ENCODE peak calls at places on chromosomes 6 and 20, in seven cellular contexts. T is stimulated activated naive CD8-positive, alpha-beta T cell treated with anti-CD3 and anti-CD28 coated beads, Interleukin-15, Interleukin-2, amounts not matched to agents 100 U/mL and 50 U/mL, for 24 hours; I is HT-29; A is fibroblast of gingiva; X is fibroblast of the aortic adventitia; C is stimulated activated CD8-positive, alpha-beta memory T cell treated with anti-CD3 and anti-CD28 coated beads, Interleukin-15, amount 100 ng/mL, for 24 hours; H is SW480. M is an unnamed sample.

GRCh38 chr6:74068945-74069570 is 373.1 kb downstream of the CD109 start:
- DNase-seq in T (no peak), I (no peak), A (peak), X (peak), C (no peak), H (no peak), M (no peak)

GRCh38 chr6:37324131-37325033 is 29.4 kb upstream of the RNF8 start:
- DNase-seq in T (peak), I (no peak), A (peak), X (peak), C (no peak), H (peak), M (no peak)

GRCh38 chr6:133501675-133502275 is 260.6 kb downstream of the EYA4 start:
- DNase-seq in T (no peak), I (no peak), A (peak), X (no peak), C (no peak), H (no peak), M (no peak)

GRCh38 chr6:125913864-125914351 is 42.7 kb upstream of the HINT3 start:
- DNase-seq in T (no peak), I (peak), A (peak), X (peak), C (no peak), H (peak), M (no peak)

GRCh38 chr6:105601541-105602174 is 198.8 kb upstream of the PREP start:
- DNase-seq in T (peak), I (peak), A (peak), X (peak), C (no peak), H (no peak), M (no peak)

GRCh38 chr6:6319947-6320811 is at the start of gene F13A1:
- DNase-seq in T (no peak), I (no peak), A (no peak), X (no peak), C (no peak), H (peak), M (no peak)

GRCh38 chr6:169312658-169313346 is 59.2 kb upstream of the THBS2 start:
- DNase-seq in T (no peak), I (no peak), A (no peak), X (peak), C (no peak), H (no peak), M (no peak)

GRCh38 chr6:108896111-108896661 is 48.0 kb downstream of the ARMC2 start:
- DNase-seq in T (no peak), I (no peak), A (peak), X (peak), C (no peak), H (no peak), M (no peak)

GRCh38 chr6:159871911-159872310 is 18.9 kb upstream of the MAS1 start:
- DNase-seq in T (peak), I (no peak), A (no peak), X (no peak), C (no peak), H (no peak), M (no peak)

GRCh38 chr20:49979030-49979832 is 3.5 kb upstream of the SNAI1 start:
- DNase-seq in T (peak), I (peak), A (no peak), X (peak), C (peak), H (peak), M (peak)

GRCh38 chr20:57557926-57558613 is 2.8 kb upstream of the PCK1 start:
- DNase-seq in T (no peak), I (no peak), A (no peak), X (no peak), C (no peak), H (no peak), M (no peak)

GRCh38 chr6:158826819-158827501 is 7.8 kb upstream of the EZR start:
- DNase-seq in T (no peak), I (no peak), A (no peak), X (no peak), C (no peak), H (no peak), M (no peak)

GRCh38 chr6:166957087-166957804 is 896 bp upstream of the RNASET2 start:
- DNase-seq in T (peak), I (peak), A (no peak), X (no peak), C (no peak), H (peak), M (peak)

GRCh38 chr6:168165891-168166290 is 86.9 kb upstream of the FRMD1 start:
- DNase-seq in T (no peak), I (no peak), A (no peak), X (no peak), C (no peak), H (no peak), M (no peak)

GRCh38 chr6:81228912-81229540 is 523.5 kb downstream of the TENT5A start:
- DNase-seq in T (no peak), I (no peak), A (peak), X (peak), C (no peak), H (no peak), M (no peak)

GRCh38 chr6:21887301-21888185 is 294.0 kb downstream of the SOX4 start:
- DNase-seq in T (no peak), I (no peak), A (no peak), X (peak), C (no peak), H (no peak), M (no peak)

GRCh38 chr6:14121936-14122344 is 4.4 kb downstream of the CD83 start:
- DNase-seq in T (peak), I (no peak), A (no peak), X (no peak), C (no peak), H (no peak), M (no peak)

GRCh38 chr20:15523431-15523830 is 1049.8 kb downstream of the KIF16B start:
- DNase-seq in T (no peak), I (no peak), A (no peak), X (no peak), C (no peak), H (no peak), M (no peak)

GRCh38 chr6:161268526-161269210 is 5.2 kb downstream of the AGPAT4 start:
- DNase-seq in T (no peak), I (no peak), A (peak), X (no peak), C (no peak), H (no peak), M (no peak)

GRCh38 chr6:33428891-33429744 is 9.3 kb downstream of the SYNGAP1 start:
- DNase-seq in T (no peak), I (no peak), A (no peak), X (no peak), C (no peak), H (no peak), M (no peak)

GRCh38 chr6:131107166-131107565 is 28.1 kb upstream of the AKAP7 start:
- DNase-seq in T (no peak), I (no peak), A (no peak), X (peak), C (no peak), H (no peak), M (no peak)

GRCh38 chr6:68876792-68877493 is 241.9 kb downstream of the ADGRB3 start:
- DNase-seq in T (no peak), I (peak), A (peak), X (peak), C (no peak), H (peak), M (no peak)

GRCh38 chr6:169070506-169071176 is 183.0 kb downstream of the THBS2 start:
- DNase-seq in T (no peak), I (peak), A (peak), X (peak), C (no peak), H (peak), M (no peak)

GRCh38 chr6:108203189-108204119 is 37.6 kb downstream of the NR2E1 start:
- DNase-seq in T (no peak), I (no peak), A (no peak), X (no peak), C (no peak), H (no peak), M (no peak)

GRCh38 chr6:26607434-26608230 is 10.9 kb downstream of the ABT1 start:
- DNase-seq in T (peak), I (peak), A (peak), X (peak), C (no peak), H (peak), M (peak)

GRCh38 chr6:136751478-136751956 is 40.8 kb downstream of the MAP3K5 start:
- DNase-seq in T (no peak), I (no peak), A (peak), X (peak), C (no peak), H (no peak), M (no peak)

GRCh38 chr6:153096792-153097191 is 34.3 kb downstream of the RGS17 start:
- DNase-seq in T (no peak), I (no peak), A (no peak), X (no peak), C (no peak), H (no peak), M (no peak)

GRCh38 chr6:131029661-131030297 is 33.3 kb downstream of the EPB41L2 start:
- DNase-seq in T (no peak), I (no peak), A (no peak), X (no peak), C (no peak), H (no peak), M (no peak)

GRCh38 chr6:41846666-41847237 is 48.4 kb downstream of the USP49 start:
- DNase-seq in T (peak), I (peak), A (peak), X (peak), C (no peak), H (peak), M (no peak)